ENCODE peak calls at places on chromosome 17, in nine cellular contexts. One of them, this sample, is unnamed.

GRCh38 chr17:36943250-36944220 is 5.2 kb upstream of the AATF start:
- DNase-seq in T-cell: no peak
- DNase-seq in HCEC 1CT: no peak
- DNase-seq in T-helper 2 cell: no peak
- DNase-seq in activated CD4-positive, alpha-beta T cell treated with anti-CD3 and anti-CD28 coated beads, Interleukin-2, amount 50 U/mL, for 1 hour: no peak
- DNase-seq in stimulated activated CD4-positive, alpha-beta T cell treated with anti-CD3 and anti-CD28 coated beads, Interleukin-1b, Interleukin-23, amount 100 ng/mL, for 1 hour: no peak
- DNase-seq in hypothalamus: no peak
- DNase-seq in T-helper 1 cell: no peak
- DNase-seq in CD4-positive, alpha-beta memory T cell: no peak
- DNase-seq in this sample: peak

GRCh38 chr17:74953129-74953687 is 17.5 kb downstream of the OTOP3 start:
- DNase-seq in T-cell: no peak
- DNase-seq in HCEC 1CT: no peak
- DNase-seq in T-helper 2 cell: no peak
- DNase-seq in activated CD4-positive, alpha-beta T cell treated with anti-CD3 and anti-CD28 coated beads, Interleukin-2, amount 50 U/mL, for 1 hour: no peak
- DNase-seq in stimulated activated CD4-positive, alpha-beta T cell treated with anti-CD3 and anti-CD28 coated beads, Interleukin-1b, Interleukin-23, amount 100 ng/mL, for 1 hour: no peak
- DNase-seq in hypothalamus: no peak
- DNase-seq in T-helper 1 cell: no peak
- DNase-seq in CD4-positive, alpha-beta memory T cell: no peak
- DNase-seq in this sample: no peak

GRCh38 chr17:60165976-60166375 is 16.2 kb downstream of the CA4 start:
- DNase-seq in T-cell: no peak
- DNase-seq in HCEC 1CT: no peak
- DNase-seq in T-helper 2 cell: no peak
- DNase-seq in activated CD4-positive, alpha-beta T cell treated with anti-CD3 and anti-CD28 coated beads, Interleukin-2, amount 50 U/mL, for 1 hour: no peak
- DNase-seq in stimulated activated CD4-positive, alpha-beta T cell treated with anti-CD3 and anti-CD28 coated beads, Interleukin-1b, Interleukin-23, amount 100 ng/mL, for 1 hour: no peak
- DNase-seq in hypothalamus: no peak
- DNase-seq in T-helper 1 cell: no peak
- DNase-seq in CD4-positive, alpha-beta memory T cell: no peak
- DNase-seq in this sample: no peak

GRCh38 chr17:40562841-40563370 is 2.4 kb downstream of the CCR7 start:
- DNase-seq in T-cell: no peak
- DNase-seq in HCEC 1CT: no peak
- DNase-seq in T-helper 2 cell: no peak
- DNase-seq in activated CD4-positive, alpha-beta T cell treated with anti-CD3 and anti-CD28 coated beads, Interleukin-2, amount 50 U/mL, for 1 hour: no peak
- DNase-seq in stimulated activated CD4-positive, alpha-beta T cell treated with anti-CD3 and anti-CD28 coated beads, Interleukin-1b, Interleukin-23, amount 100 ng/mL, for 1 hour: no peak
- DNase-seq in hypothalamus: no peak
- DNase-seq in T-helper 1 cell: no peak
- DNase-seq in CD4-positive, alpha-beta memory T cell: no peak
- DNase-seq in this sample: no peak

GRCh38 chr17:51147641-51148040 is 5.7 kb upstream of the NME1 start:
- DNase-seq in T-cell: no peak
- DNase-seq in HCEC 1CT: peak
- DNase-seq in T-helper 2 cell: no peak
- DNase-seq in activated CD4-positive, alpha-beta T cell treated with anti-CD3 and anti-CD28 coated beads, Interleukin-2, amount 50 U/mL, for 1 hour: no peak
- DNase-seq in stimulated activated CD4-positive, alpha-beta T cell treated with anti-CD3 and anti-CD28 coated beads, Interleukin-1b, Interleukin-23, amount 100 ng/mL, for 1 hour: no peak
- DNase-seq in hypothalamus: no peak
- DNase-seq in T-helper 1 cell: no peak
- DNase-seq in CD4-positive, alpha-beta memory T cell: no peak
- DNase-seq in this sample: no peak

GRCh38 chr17:7703584-7704574 is 1.1 kb upstream of the EFNB3 start:
- DNase-seq in T-cell: no peak
- DNase-seq in HCEC 1CT: no peak
- DNase-seq in T-helper 2 cell: no peak
- DNase-seq in activated CD4-positive, alpha-beta T cell treated with anti-CD3 and anti-CD28 coated beads, Interleukin-2, amount 50 U/mL, for 1 hour: no peak
- DNase-seq in stimulated activated CD4-positive, alpha-beta T cell treated with anti-CD3 and anti-CD28 coated beads, Interleukin-1b, Interleukin-23, amount 100 ng/mL, for 1 hour: no peak
- DNase-seq in hypothalamus: no peak
- DNase-seq in T-helper 1 cell: no peak
- DNase-seq in CD4-positive, alpha-beta memory T cell: no peak
- DNase-seq in this sample: no peak

GRCh38 chr17:71399649-71400048 is 721.2 kb upstream of the SOX9 start:
- DNase-seq in T-cell: no peak
- DNase-seq in HCEC 1CT: no peak
- DNase-seq in T-helper 2 cell: no peak
- DNase-seq in activated CD4-positive, alpha-beta T cell treated with anti-CD3 and anti-CD28 coated beads, Interleukin-2, amount 50 U/mL, for 1 hour: no peak
- DNase-seq in stimulated activated CD4-positive, alpha-beta T cell treated with anti-CD3 and anti-CD28 coated beads, Interleukin-1b, Interleukin-23, amount 100 ng/mL, for 1 hour: no peak
- DNase-seq in hypothalamus: no peak
- DNase-seq in T-helper 1 cell: no peak
- DNase-seq in CD4-positive, alpha-beta memory T cell: no peak
- DNase-seq in this sample: no peak

GRCh38 chr17:80942360-80943345 is 49.0 kb upstream of the CHMP6 start:
- DNase-seq in T-cell: no peak
- DNase-seq in HCEC 1CT: no peak
- DNase-seq in T-helper 2 cell: no peak
- DNase-seq in activated CD4-positive, alpha-beta T cell treated with anti-CD3 and anti-CD28 coated beads, Interleukin-2, amount 50 U/mL, for 1 hour: no peak
- DNase-seq in stimulated activated CD4-positive, alpha-beta T cell treated with anti-CD3 and anti-CD28 coated beads, Interleukin-1b, Interleukin-23, amount 100 ng/mL, for 1 hour: no peak
- DNase-seq in hypothalamus: peak
- DNase-seq in T-helper 1 cell: no peak
- DNase-seq in CD4-positive, alpha-beta memory T cell: no peak
- DNase-seq in this sample: no peak

GRCh38 chr17:36629252-36629847 is 28.0 kb downstream of the MRM1 start:
- DNase-seq in T-cell: peak
- DNase-seq in HCEC 1CT: peak
- DNase-seq in T-helper 2 cell: peak
- DNase-seq in activated CD4-positive, alpha-beta T cell treated with anti-CD3 and anti-CD28 coated beads, Interleukin-2, amount 50 U/mL, for 1 hour: peak
- DNase-seq in stimulated activated CD4-positive, alpha-beta T cell treated with anti-CD3 and anti-CD28 coated beads, Interleukin-1b, Interleukin-23, amount 100 ng/mL, for 1 hour: peak
- DNase-seq in hypothalamus: peak
- DNase-seq in T-helper 1 cell: peak
- DNase-seq in CD4-positive, alpha-beta memory T cell: peak
- DNase-seq in this sample: peak

GRCh38 chr17:63967953-63968352 is 4.8 kb downstream of the SCN4A start:
- DNase-seq in T-cell: no peak
- DNase-seq in HCEC 1CT: no peak
- DNase-seq in T-helper 2 cell: no peak
- DNase-seq in activated CD4-positive, alpha-beta T cell treated with anti-CD3 and anti-CD28 coated beads, Interleukin-2, amount 50 U/mL, for 1 hour: no peak
- DNase-seq in stimulated activated CD4-positive, alpha-beta T cell treated with anti-CD3 and anti-CD28 coated beads, Interleukin-1b, Interleukin-23, amount 100 ng/mL, for 1 hour: no peak
- DNase-seq in hypothalamus: no peak
- DNase-seq in T-helper 1 cell: no peak
- DNase-seq in CD4-positive, alpha-beta memory T cell: no peak
- DNase-seq in this sample: no peak

GRCh38 chr17:57331423-57331822 is 75.1 kb downstream of the MSI2 start:
- DNase-seq in T-cell: no peak
- DNase-seq in HCEC 1CT: no peak
- DNase-seq in T-helper 2 cell: no peak
- DNase-seq in activated CD4-positive, alpha-beta T cell treated with anti-CD3 and anti-CD28 coated beads, Interleukin-2, amount 50 U/mL, for 1 hour: no peak
- DNase-seq in stimulated activated CD4-positive, alpha-beta T cell treated with anti-CD3 and anti-CD28 coated beads, Interleukin-1b, Interleukin-23, amount 100 ng/mL, for 1 hour: no peak
- DNase-seq in hypothalamus: no peak
- DNase-seq in T-helper 1 cell: no peak
- DNase-seq in CD4-positive, alpha-beta memory T cell: no peak
- DNase-seq in this sample: no peak

GRCh38 chr17:64507418-64507766 is 615 bp downstream of the CEP95 start:
- DNase-seq in T-cell: peak
- DNase-seq in HCEC 1CT: peak
- DNase-seq in T-helper 2 cell: no peak
- DNase-seq in activated CD4-positive, alpha-beta T cell treated with anti-CD3 and anti-CD28 coated beads, Interleukin-2, amount 50 U/mL, for 1 hour: peak
- DNase-seq in stimulated activated CD4-positive, alpha-beta T cell treated with anti-CD3 and anti-CD28 coated beads, Interleukin-1b, Interleukin-23, amount 100 ng/mL, for 1 hour: no peak
- DNase-seq in hypothalamus: no peak
- DNase-seq in T-helper 1 cell: no peak
- DNase-seq in CD4-positive, alpha-beta memory T cell: peak
- DNase-seq in this sample: peak

GRCh38 chr17:9109933-9110332 is 88.6 kb downstream of the NTN1 start:
- DNase-seq in T-cell: no peak
- DNase-seq in HCEC 1CT: no peak
- DNase-seq in T-helper 2 cell: no peak
- DNase-seq in activated CD4-positive, alpha-beta T cell treated with anti-CD3 and anti-CD28 coated beads, Interleukin-2, amount 50 U/mL, for 1 hour: no peak
- DNase-seq in stimulated activated CD4-positive, alpha-beta T cell treated with anti-CD3 and anti-CD28 coated beads, Interleukin-1b, Interleukin-23, amount 100 ng/mL, for 1 hour: no peak
- DNase-seq in hypothalamus: no peak
- DNase-seq in T-helper 1 cell: no peak
- DNase-seq in CD4-positive, alpha-beta memory T cell: no peak
- DNase-seq in this sample: no peak

GRCh38 chr17:64741924-64742670 is 80.0 kb upstream of the SMURF2 start:
- DNase-seq in T-cell: no peak
- DNase-seq in HCEC 1CT: peak
- DNase-seq in T-helper 2 cell: no peak
- DNase-seq in activated CD4-positive, alpha-beta T cell treated with anti-CD3 and anti-CD28 coated beads, Interleukin-2, amount 50 U/mL, for 1 hour: no peak
- DNase-seq in stimulated activated CD4-positive, alpha-beta T cell treated with anti-CD3 and anti-CD28 coated beads, Interleukin-1b, Interleukin-23, amount 100 ng/mL, for 1 hour: no peak
- DNase-seq in hypothalamus: no peak
- DNase-seq in T-helper 1 cell: no peak
- DNase-seq in CD4-positive, alpha-beta memory T cell: no peak
- DNase-seq in this sample: no peak

GRCh38 chr17:83183951-83184506 is 104.6 kb downstream of the METRNL start:
- DNase-seq in T-cell: no peak
- DNase-seq in HCEC 1CT: no peak
- DNase-seq in T-helper 2 cell: no peak
- DNase-seq in activated CD4-positive, alpha-beta T cell treated with anti-CD3 and anti-CD28 coated beads, Interleukin-2, amount 50 U/mL, for 1 hour: no peak
- DNase-seq in stimulated activated CD4-positive, alpha-beta T cell treated with anti-CD3 and anti-CD28 coated beads, Interleukin-1b, Interleukin-23, amount 100 ng/mL, for 1 hour: no peak
- DNase-seq in hypothalamus: no peak
- DNase-seq in T-helper 1 cell: no peak
- DNase-seq in CD4-positive, alpha-beta memory T cell: no peak
- DNase-seq in this sample: no peak

GRCh38 chr17:35766903-35767510 is 6.3 kb downstream of the C17orf50 start:
- DNase-seq in T-cell: no peak
- DNase-seq in HCEC 1CT: peak
- DNase-seq in T-helper 2 cell: no peak
- DNase-seq in activated CD4-positive, alpha-beta T cell treated with anti-CD3 and anti-CD28 coated beads, Interleukin-2, amount 50 U/mL, for 1 hour: peak
- DNase-seq in stimulated activated CD4-positive, alpha-beta T cell treated with anti-CD3 and anti-CD28 coated beads, Interleukin-1b, Interleukin-23, amount 100 ng/mL, for 1 hour: no peak
- DNase-seq in hypothalamus: no peak
- DNase-seq in T-helper 1 cell: no peak
- DNase-seq in CD4-positive, alpha-beta memory T cell: peak
- DNase-seq in this sample: peak

GRCh38 chr17:21146362-21147021 is 19.7 kb downstream of the DHRS7B start:
- DNase-seq in T-cell: no peak
- DNase-seq in HCEC 1CT: no peak
- DNase-seq in T-helper 2 cell: no peak
- DNase-seq in activated CD4-positive, alpha-beta T cell treated with anti-CD3 and anti-CD28 coated beads, Interleukin-2, amount 50 U/mL, for 1 hour: no peak
- DNase-seq in stimulated activated CD4-positive, alpha-beta T cell treated with anti-CD3 and anti-CD28 coated beads, Interleukin-1b, Interleukin-23, amount 100 ng/mL, for 1 hour: no peak
- DNase-seq in hypothalamus: no peak
- DNase-seq in T-helper 1 cell: no peak
- DNase-seq in CD4-positive, alpha-beta memory T cell: no peak
- DNase-seq in this sample: no peak

GRCh38 chr17:66367112-66367511 is 64.7 kb downstream of the PRKCA start:
- DNase-seq in T-cell: no peak
- DNase-seq in HCEC 1CT: no peak
- DNase-seq in T-helper 2 cell: no peak
- DNase-seq in activated CD4-positive, alpha-beta T cell treated with anti-CD3 and anti-CD28 coated beads, Interleukin-2, amount 50 U/mL, for 1 hour: no peak
- DNase-seq in stimulated activated CD4-positive, alpha-beta T cell treated with anti-CD3 and anti-CD28 coated beads, Interleukin-1b, Interleukin-23, amount 100 ng/mL, for 1 hour: no peak
- DNase-seq in hypothalamus: no peak
- DNase-seq in T-helper 1 cell: no peak
- DNase-seq in CD4-positive, alpha-beta memory T cell: no peak
- DNase-seq in this sample: no peak

GRCh38 chr17:75617218-75617617 is 16.0 kb upstream of the SMIM5 start:
- DNase-seq in T-cell: no peak
- DNase-seq in HCEC 1CT: no peak
- DNase-seq in T-helper 2 cell: no peak
- DNase-seq in activated CD4-positive, alpha-beta T cell treated with anti-CD3 and anti-CD28 coated beads, Interleukin-2, amount 50 U/mL, for 1 hour: no peak
- DNase-seq in stimulated activated CD4-positive, alpha-beta T cell treated with anti-CD3 and anti-CD28 coated beads, Interleukin-1b, Interleukin-23, amount 100 ng/mL, for 1 hour: no peak
- DNase-seq in hypothalamus: no peak
- DNase-seq in T-helper 1 cell: no peak
- DNase-seq in CD4-positive, alpha-beta memory T cell: no peak
- DNase-seq in this sample: no peak

GRCh38 chr17:46882666-46883065 is 31.3 kb downstream of the WNT9B start:
- DNase-seq in T-cell: no peak
- DNase-seq in HCEC 1CT: no peak
- DNase-seq in T-helper 2 cell: no peak
- DNase-seq in activated CD4-positive, alpha-beta T cell treated with anti-CD3 and anti-CD28 coated beads, Interleukin-2, amount 50 U/mL, for 1 hour: no peak
- DNase-seq in stimulated activated CD4-positive, alpha-beta T cell treated with anti-CD3 and anti-CD28 coated beads, Interleukin-1b, Interleukin-23, amount 100 ng/mL, for 1 hour: no peak
- DNase-seq in hypothalamus: no peak
- DNase-seq in T-helper 1 cell: no peak
- DNase-seq in CD4-positive, alpha-beta memory T cell: no peak
- DNase-seq in this sample: no peak

GRCh38 chr17:8504460-8505207 is 69.0 kb downstream of the NDEL1 start:
- DNase-seq in T-cell: no peak
- DNase-seq in HCEC 1CT: no peak
- DNase-seq in T-helper 2 cell: no peak
- DNase-seq in activated CD4-positive, alpha-beta T cell treated with anti-CD3 and anti-CD28 coated beads, Interleukin-2, amount 50 U/mL, for 1 hour: no peak
- DNase-seq in stimulated activated CD4-positive, alpha-beta T cell treated with anti-CD3 and anti-CD28 coated beads, Interleukin-1b, Interleukin-23, amount 100 ng/mL, for 1 hour: no peak
- DNase-seq in hypothalamus: no peak
- DNase-seq in T-helper 1 cell: no peak
- DNase-seq in CD4-positive, alpha-beta memory T cell: no peak
- DNase-seq in this sample: no peak

GRCh38 chr17:31532161-31532515 is 140.7 kb downstream of the RAB11FIP4 start:
- DNase-seq in T-cell: no peak
- DNase-seq in HCEC 1CT: no peak
- DNase-seq in T-helper 2 cell: no peak
- DNase-seq in activated CD4-positive, alpha-beta T cell treated with anti-CD3 and anti-CD28 coated beads, Interleukin-2, amount 50 U/mL, for 1 hour: no peak
- DNase-seq in stimulated activated CD4-positive, alpha-beta T cell treated with anti-CD3 and anti-CD28 coated beads, Interleukin-1b, Interleukin-23, amount 100 ng/mL, for 1 hour: no peak
- DNase-seq in hypothalamus: no peak
- DNase-seq in T-helper 1 cell: no peak
- DNase-seq in CD4-positive, alpha-beta memory T cell: no peak
- DNase-seq in this sample: no peak

GRCh38 chr17:68775338-68775737 is 174.2 kb upstream of the FAM20A start:
- DNase-seq in T-cell: no peak
- DNase-seq in HCEC 1CT: peak
- DNase-seq in T-helper 2 cell: no peak
- DNase-seq in activated CD4-positive, alpha-beta T cell treated with anti-CD3 and anti-CD28 coated beads, Interleukin-2, amount 50 U/mL, for 1 hour: no peak
- DNase-seq in stimulated activated CD4-positive, alpha-beta T cell treated with anti-CD3 and anti-CD28 coated beads, Interleukin-1b, Interleukin-23, amount 100 ng/mL, for 1 hour: no peak
- DNase-seq in hypothalamus: no peak
- DNase-seq in T-helper 1 cell: no peak
- DNase-seq in CD4-positive, alpha-beta memory T cell: no peak
- DNase-seq in this sample: no peak

GRCh38 chr17:64148699-64149098 is 18.8 kb upstream of the ERN1 start:
- DNase-seq in T-cell: no peak
- DNase-seq in HCEC 1CT: no peak
- DNase-seq in T-helper 2 cell: no peak
- DNase-seq in activated CD4-positive, alpha-beta T cell treated with anti-CD3 and anti-CD28 coated beads, Interleukin-2, amount 50 U/mL, for 1 hour: no peak
- DNase-seq in stimulated activated CD4-positive, alpha-beta T cell treated with anti-CD3 and anti-CD28 coated beads, Interleukin-1b, Interleukin-23, amount 100 ng/mL, for 1 hour: no peak
- DNase-seq in hypothalamus: no peak
- DNase-seq in T-helper 1 cell: no peak
- DNase-seq in CD4-positive, alpha-beta memory T cell: no peak
- DNase-seq in this sample: no peak

GRCh38 chr17:45299311-45299710 is 17.5 kb downstream of the MAP3K14 start:
- DNase-seq in T-cell: no peak
- DNase-seq in HCEC 1CT: no peak
- DNase-seq in T-helper 2 cell: no peak
- DNase-seq in activated CD4-positive, alpha-beta T cell treated with anti-CD3 and anti-CD28 coated beads, Interleukin-2, amount 50 U/mL, for 1 hour: no peak
- DNase-seq in stimulated activated CD4-positive, alpha-beta T cell treated with anti-CD3 and anti-CD28 coated beads, Interleukin-1b, Interleukin-23, amount 100 ng/mL, for 1 hour: no peak
- DNase-seq in hypothalamus: no peak
- DNase-seq in T-helper 1 cell: no peak
- DNase-seq in CD4-positive, alpha-beta memory T cell: no peak
- DNase-seq in this sample: no peak

GRCh38 chr17:80675451-80676095 is 130.9 kb downstream of the RPTOR start:
- DNase-seq in T-cell: no peak
- DNase-seq in HCEC 1CT: no peak
- DNase-seq in T-helper 2 cell: no peak
- DNase-seq in activated CD4-positive, alpha-beta T cell treated with anti-CD3 and anti-CD28 coated beads, Interleukin-2, amount 50 U/mL, for 1 hour: no peak
- DNase-seq in stimulated activated CD4-positive, alpha-beta T cell treated with anti-CD3 and anti-CD28 coated beads, Interleukin-1b, Interleukin-23, amount 100 ng/mL, for 1 hour: no peak
- DNase-seq in hypothalamus: no peak
- DNase-seq in T-helper 1 cell: no peak
- DNase-seq in CD4-positive, alpha-beta memory T cell: no peak
- DNase-seq in this sample: no peak

GRCh38 chr17:36808181-36808661 is 129.1 kb upstream of the LHX1 start:
- DNase-seq in T-cell: no peak
- DNase-seq in HCEC 1CT: no peak
- DNase-seq in T-helper 2 cell: no peak
- DNase-seq in activated CD4-positive, alpha-beta T cell treated with anti-CD3 and anti-CD28 coated beads, Interleukin-2, amount 50 U/mL, for 1 hour: no peak
- DNase-seq in stimulated activated CD4-positive, alpha-beta T cell treated with anti-CD3 and anti-CD28 coated beads, Interleukin-1b, Interleukin-23, amount 100 ng/mL, for 1 hour: no peak
- DNase-seq in hypothalamus: no peak
- DNase-seq in T-helper 1 cell: no peak
- DNase-seq in CD4-positive, alpha-beta memory T cell: no peak
- DNase-seq in this sample: no peak

GRCh38 chr17:17063546-17064122 is 21.4 kb downstream of the MPRIP start:
- DNase-seq in T-cell: no peak
- DNase-seq in HCEC 1CT: no peak
- DNase-seq in T-helper 2 cell: no peak
- DNase-seq in activated CD4-positive, alpha-beta T cell treated with anti-CD3 and anti-CD28 coated beads, Interleukin-2, amount 50 U/mL, for 1 hour: no peak
- DNase-seq in stimulated activated CD4-positive, alpha-beta T cell treated with anti-CD3 and anti-CD28 coated beads, Interleukin-1b, Interleukin-23, amount 100 ng/mL, for 1 hour: no peak
- DNase-seq in hypothalamus: peak
- DNase-seq in T-helper 1 cell: no peak
- DNase-seq in CD4-positive, alpha-beta memory T cell: peak
- DNase-seq in this sample: no peak

GRCh38 chr17:2057130-2057713 is 2.3 kb downstream of the HIC1 start:
- DNase-seq in T-cell: no peak
- DNase-seq in HCEC 1CT: no peak
- DNase-seq in T-helper 2 cell: no peak
- DNase-seq in activated CD4-positive, alpha-beta T cell treated with anti-CD3 and anti-CD28 coated beads, Interleukin-2, amount 50 U/mL, for 1 hour: no peak
- DNase-seq in stimulated activated CD4-positive, alpha-beta T cell treated with anti-CD3 and anti-CD28 coated beads, Interleukin-1b, Interleukin-23, amount 100 ng/mL, for 1 hour: no peak
- DNase-seq in hypothalamus: no peak
- DNase-seq in T-helper 1 cell: no peak
- DNase-seq in CD4-positive, alpha-beta memory T cell: no peak
- DNase-seq in this sample: no peak

GRCh38 chr17:27848941-27849340 is 44.2 kb downstream of the LYRM9 start:
- DNase-seq in T-cell: no peak
- DNase-seq in HCEC 1CT: no peak
- DNase-seq in T-helper 2 cell: no peak
- DNase-seq in activated CD4-positive, alpha-beta T cell treated with anti-CD3 and anti-CD28 coated beads, Interleukin-2, amount 50 U/mL, for 1 hour: no peak
- DNase-seq in stimulated activated CD4-positive, alpha-beta T cell treated with anti-CD3 and anti-CD28 coated beads, Interleukin-1b, Interleukin-23, amount 100 ng/mL, for 1 hour: no peak
- DNase-seq in hypothalamus: no peak
- DNase-seq in T-helper 1 cell: no peak
- DNase-seq in CD4-positive, alpha-beta memory T cell: no peak
- DNase-seq in this sample: no peak

GRCh38 chr17:20009302-20010098 is at the start of gene SPECC1:
- DNase-seq in T-cell: peak
- DNase-seq in HCEC 1CT: no peak
- DNase-seq in T-helper 2 cell: peak
- DNase-seq in activated CD4-positive, alpha-beta T cell treated with anti-CD3 and anti-CD28 coated beads, Interleukin-2, amount 50 U/mL, for 1 hour: peak
- DNase-seq in stimulated activated CD4-positive, alpha-beta T cell treated with anti-CD3 and anti-CD28 coated beads, Interleukin-1b, Interleukin-23, amount 100 ng/mL, for 1 hour: peak
- DNase-seq in hypothalamus: no peak
- DNase-seq in T-helper 1 cell: peak
- DNase-seq in CD4-positive, alpha-beta memory T cell: peak
- DNase-seq in this sample: peak